ENCODE peak calls at places on chromosomes 1 and 21, in five cellular contexts. Z, J, L, U and I are unnamed samples.

GRCh38 chr1:25806418-25806817 is 6.4 kb downstream of the SELENON start:
- DNase-seq in L (no peak), U (no peak), J (peak), Z (no peak), I (no peak)

GRCh38 chr1:146034976-146035469 is 13.5 kb upstream of the HJV start:
- DNase-seq in U (no peak), L (no peak), J (peak), Z (no peak), I (no peak)

GRCh38 chr1:19872190-19872589 is 10.0 kb upstream of the OTUD3 start:
- DNase-seq in L (no peak), Z (no peak), J (no peak), U (no peak), I (no peak)

GRCh38 chr1:81547261-81547911 is 253.3 kb upstream of the ADGRL2 start:
- DNase-seq in Z (no peak), U (no peak), L (no peak), J (no peak), I (no peak)

GRCh38 chr21:22552390-22552789 is 1554.2 kb downstream of the NCAM2 start:
- DNase-seq in Z (no peak), J (no peak), U (no peak), L (no peak), I (no peak)

GRCh38 chr1:15525043-15525958 is 1.3 kb upstream of the CASP9 start:
- DNase-seq in U (peak), L (no peak), J (no peak), Z (no peak), I (no peak)

GRCh38 chr1:43935711-43936427 is 2.3 kb downstream of the ARTN start:
- DNase-seq in U (no peak), J (no peak), Z (peak), L (peak), I (no peak)

GRCh38 chr1:1889090-1889750 is 1.7 kb downstream of the GNB1 start:
- DNase-seq in L (no peak), J (peak), Z (no peak), U (no peak), I (no peak)

GRCh38 chr1:109905520-109905919 is 5.1 kb upstream of the CSF1 start:
- DNase-seq in L (no peak), U (no peak), J (no peak), Z (no peak), I (no peak)

GRCh38 chr21:34933609-34934345 is 115.3 kb downstream of the RUNX1 start:
- DNase-seq in J (no peak), U (no peak), L (no peak), Z (peak), I (no peak)

DNA sequence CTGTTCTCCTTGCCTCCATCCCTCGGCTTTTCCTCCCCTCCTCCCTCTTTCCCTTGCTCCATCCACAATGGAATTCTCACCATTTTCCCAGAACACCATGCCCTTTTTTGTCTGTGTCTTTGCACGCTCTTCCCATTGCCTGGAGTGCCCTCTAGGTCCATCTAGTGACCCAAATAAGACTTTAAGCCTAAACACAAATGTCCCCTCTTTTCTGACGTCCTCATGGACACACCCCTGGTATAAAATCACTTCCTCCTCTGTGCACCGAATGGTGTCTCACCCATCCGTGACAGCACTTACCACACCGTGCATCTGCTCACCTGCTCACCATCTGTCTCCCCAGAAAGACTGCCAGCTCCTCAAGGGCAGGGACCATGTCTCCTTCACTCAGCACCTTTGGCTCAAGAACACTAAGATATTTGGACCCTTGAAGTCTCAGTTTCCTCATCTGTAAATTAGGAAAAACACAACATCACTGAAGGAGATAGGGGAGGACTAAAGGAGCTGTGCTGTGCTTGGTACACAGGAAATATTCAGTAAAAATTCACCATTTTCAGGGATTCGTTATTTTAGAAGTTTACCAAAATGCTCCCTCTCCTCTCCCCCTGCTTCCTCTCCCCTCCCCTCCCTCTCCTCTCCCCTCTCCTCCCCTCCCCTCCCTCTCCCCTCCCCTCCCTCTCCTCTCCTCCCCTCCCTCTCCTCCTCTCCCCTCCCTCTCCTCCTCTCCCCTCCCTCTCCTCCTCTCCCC is 23.7 kb upstream of the CPT2 start:
- DNase-seq in Z (peak), J (peak), U (no peak), L (no peak), I (peak)
- TF ChIP-seq CTCF in Z (no peak), J (peak), U (no peak), L (peak), I (no peak)

DNA sequence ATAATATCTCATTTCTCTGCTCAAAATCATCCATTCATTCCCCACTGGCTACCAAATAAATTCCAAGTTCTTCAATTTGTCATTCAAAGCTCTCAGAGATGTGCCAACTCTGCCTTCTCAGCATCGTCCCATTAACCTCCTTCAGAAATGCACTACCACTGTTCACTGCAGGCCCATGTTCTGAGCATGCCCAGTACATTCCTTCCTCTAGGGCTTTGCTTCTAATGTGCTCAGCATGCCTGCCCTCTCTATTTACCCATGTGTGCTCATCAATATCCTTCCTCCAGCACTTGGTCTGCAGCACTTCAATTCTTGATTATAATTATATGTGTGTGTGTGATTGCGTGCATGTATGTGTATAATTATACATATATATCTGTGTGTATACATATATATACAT is 36.1 kb upstream of the RGS8 start:
- DNase-seq in J (peak), L (no peak), U (no peak), Z (no peak), I (peak)
- TF ChIP-seq CTCF in J (peak), L (peak), U (no peak), Z (no peak), I (peak)

DNA sequence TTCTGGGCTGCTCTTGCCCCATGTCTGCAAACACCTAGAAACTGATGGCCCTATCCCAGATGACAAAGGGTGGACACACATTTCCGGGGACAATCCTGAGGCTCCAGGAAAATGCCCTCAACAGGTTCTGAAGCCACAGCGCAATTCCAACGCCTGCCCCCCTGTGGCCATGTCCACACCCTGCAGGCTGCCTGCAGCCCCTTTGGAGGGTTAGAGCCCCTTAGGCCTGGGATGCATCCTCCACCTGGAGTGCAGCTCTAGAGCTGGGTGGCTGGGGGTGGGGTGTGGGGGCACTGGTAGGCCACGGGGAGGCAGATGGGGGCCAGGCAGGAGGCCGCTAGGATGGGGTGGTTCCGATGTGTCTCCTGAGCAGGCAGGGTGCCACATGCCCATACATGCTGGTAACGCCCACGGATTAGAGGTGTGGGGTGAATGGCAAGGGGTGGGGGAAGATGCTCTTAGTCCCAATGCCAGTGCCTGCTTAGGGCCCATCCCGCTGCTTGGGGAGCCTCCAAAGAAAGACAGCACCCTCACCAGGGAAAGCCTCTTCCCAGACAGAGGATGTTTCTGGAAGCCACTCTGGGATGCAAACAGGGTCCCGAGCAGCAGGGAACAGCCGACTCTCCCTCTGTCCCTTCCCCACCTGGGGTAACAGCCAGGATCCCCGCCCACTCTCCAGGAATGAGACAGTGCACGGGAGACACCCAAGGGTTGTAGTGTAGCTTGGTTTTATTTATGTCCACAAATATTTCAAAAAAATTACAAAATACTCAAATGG is 34.0 kb downstream of the SLC45A1 start:
- DNase-seq in U (no peak), J (no peak), L (peak), Z (no peak), I (peak)
- TF ChIP-seq CTCF in U (peak), J (peak), L (peak), Z (peak), I (peak)

GRCh38 chr1:154974808-154975408 is 427 bp downstream of the CKS1B start:
- DNase-seq in L (peak), U (peak), J (peak), Z (peak), I (peak)
- TF ChIP-seq CTCF in L (no peak), U (no peak), J (no peak), Z (no peak), I (no peak)